ENCODE peak calls at places on chromosomes 5 and 9, in five cellular contexts. M is T-helper 1 cell; B is GM10248; Y is activated CD8-positive, alpha-beta memory T cell treated with anti-CD3 and anti-CD28 coated beads for 24 hours; U is naive thymus-derived CD8-positive, alpha-beta T cell. W is an unnamed sample.

GRCh38 chr5:158483202-158483870 is 616.4 kb downstream of the EBF1 start:
- DNase-seq in B (no peak), M (no peak), U (no peak), Y (no peak), W (no peak)

GRCh38 chr5:151568036-151568435 is 23.1 kb downstream of the FAT2 start:
- DNase-seq in U (no peak), B (no peak), Y (no peak), M (no peak), W (no peak)

GRCh38 chr5:73192375-73192774 is 19.4 kb downstream of the TMEM174 start:
- DNase-seq in M (no peak), U (no peak), B (no peak), Y (no peak), W (no peak)

GRCh38 chr5:100828756-100829342 is 74.2 kb downstream of the ST8SIA4 start:
- DNase-seq in Y (no peak), U (no peak), M (no peak), B (peak), W (no peak)

GRCh38 chr5:1876708-1877433 is 5.9 kb downstream of the IRX4 start:
- DNase-seq in B (no peak), Y (no peak), M (no peak), U (no peak), W (no peak)

GRCh38 chr9:70618784-70619183 is 204.3 kb upstream of the KLF9 start:
- DNase-seq in U (no peak), M (no peak), B (no peak), Y (no peak), W (no peak)

GRCh38 chr9:134995792-134996120 is 78.0 kb upstream of the FCN1 start:
- DNase-seq in M (no peak), U (no peak), B (no peak), Y (no peak), W (no peak)

GRCh38 chr9:129032541-129033159 is 3.8 kb upstream of the MIGA2 start:
- DNase-seq in U (no peak), B (no peak), Y (no peak), M (no peak), W (no peak)

GRCh38 chr5:3931976-3932375 is 336.3 kb downstream of the IRX1 start:
- DNase-seq in M (no peak), U (no peak), Y (no peak), B (no peak), W (no peak)

GRCh38 chr5:111676926-111677415 is 80.0 kb downstream of the NREP start:
- DNase-seq in B (no peak), Y (no peak), M (no peak), U (no peak), W (no peak)

GRCh38 chr9:76419782-76420380 is 25.7 kb upstream of the RFK start:
- DNase-seq in U (no peak), B (peak), Y (no peak), M (no peak), W (peak)

GRCh38 chr5:151496041-151496484 is 48.7 kb downstream of the SLC36A1 start:
- DNase-seq in M (no peak), Y (no peak), U (no peak), B (no peak), W (peak)

GRCh38 chr5:7478459-7478858 is 82.5 kb downstream of the ADCY2 start:
- DNase-seq in Y (no peak), U (no peak), M (no peak), B (no peak), W (no peak)

GRCh38 chr9:25513509-25514033 is 164.7 kb downstream of the TUSC1 start:
- DNase-seq in Y (no peak), M (no peak), B (no peak), U (no peak), W (no peak)

GRCh38 chr5:37722236-37723146 is 117.3 kb downstream of the GDNF start:
- DNase-seq in U (no peak), Y (no peak), M (no peak), B (peak), W (no peak)

GRCh38 chr5:92371171-92371888 is 988.2 kb upstream of the ARRDC3 start:
- DNase-seq in M (no peak), U (no peak), B (no peak), Y (no peak), W (no peak)

GRCh38 chr5:31346896-31347557 is 153.5 kb downstream of the CDH6 start:
- DNase-seq in U (no peak), B (no peak), M (no peak), Y (no peak), W (no peak)

GRCh38 chr9:121692606-121693505 is 41.4 kb downstream of the DAB2IP start:
- DNase-seq in U (no peak), M (no peak), B (no peak), Y (no peak), W (peak)

GRCh38 chr9:137444106-137444790 is 3.1 kb upstream of the ENTPD8 start:
- DNase-seq in M (no peak), B (no peak), U (no peak), Y (no peak), W (no peak)

GRCh38 chr9:117763314-117763713 is 59.1 kb downstream of the TLR4 start:
- DNase-seq in B (no peak), Y (no peak), M (no peak), U (no peak), W (no peak)